ENCODE peak calls at places on chromosomes 5 and 9, in four cellular contexts. X is stomach, H is hepatocyte, O is neural progenitor cell. U is an unnamed sample. For H3K4me1 and H3K9me3, the result is how much of the 10 kb centered on the place peaks cover.

GRCh38 chr5:68265347-68265746 is 49.8 kb downstream of the PIK3R1 start:
- DNase-seq in H (no peak), O (no peak), X (no peak), U (no peak)

GRCh38 chr5:100780376-100780870 is 122.7 kb downstream of the ST8SIA4 start:
- DNase-seq in H (no peak), X (no peak), O (no peak), U (no peak)

GRCh38 chr9:38687389-38687842 is 32.5 kb downstream of the FAM240B start:
- DNase-seq in X (peak), H (peak), O (no peak), U (no peak)

GRCh38 chr5:142777108-142777507 is 6.9 kb downstream of the ARHGAP26 start:
- DNase-seq in O (no peak), H (no peak), X (no peak), U (no peak)

GRCh38 chr9:19998153-19998552 is 209.3 kb upstream of the SLC24A2 start:
- DNase-seq in H (no peak), X (no peak), O (no peak), U (peak)

GRCh38 chr9:3434594-3434993 is 91.2 kb downstream of the RFX3 start:
- DNase-seq in X (no peak), O (no peak), H (peak), U (no peak)

GRCh38 chr9:123678038-123678877 is 251.7 kb downstream of the DENND1A start:
- DNase-seq in H (peak), O (no peak), X (peak), U (peak)

GRCh38 chr9:113564804-113565237 is 101.3 kb downstream of the RGS3 start:
- DNase-seq in O (peak), X (peak), H (peak), U (peak)

GRCh38 chr9:85741875-85742629 is at the start of gene AGTPBP1:
- DNase-seq in H (peak), X (peak), O (peak), U (peak)

GRCh38 chr9:116697341-116697740 is 10.2 kb downstream of the TRIM32 start:
- DNase-seq in X (no peak), H (no peak), O (no peak), U (no peak)

GRCh38 chr5:82676663-82677062 is 398.5 kb upstream of the RPS23 start:
- DNase-seq in X (no peak), O (no peak), H (no peak), U (no peak)

GRCh38 chr5:107063511-107063910 is 607.2 kb downstream of the EFNA5 start:
- DNase-seq in O (no peak), H (no peak), X (no peak), U (no peak)

GRCh38 chr5:95838001-95838520 is 15.5 kb upstream of the GLRX start:
- DNase-seq in H (no peak), O (no peak), X (no peak), U (no peak)

GRCh38 chr9:129547063-129547462 is 73.8 kb downstream of the C9orf50 start:
- DNase-seq in H (no peak), O (no peak), X (no peak), U (no peak)

GRCh38 chr9:68747043-68747533 is 42.0 kb downstream of the PIP5K1B start:
- DNase-seq in H (peak), O (no peak), X (no peak), U (peak)

GRCh38 chr9:131589124-131589711 is 43.9 kb downstream of the PRRT1B start:
- DNase-seq in O (no peak), H (no peak), X (no peak), U (no peak)

GRCh38 chr9:110143969-110144545 is 63.9 kb downstream of the C9orf152 start:
- DNase-seq in H (no peak), O (no peak), X (no peak), U (peak)

GRCh38 chr9:71760901-71761300 is 7.4 kb downstream of the CEMIP2 start:
- DNase-seq in H (no peak), O (peak), X (no peak), U (peak)

GRCh38 chr5:95327211-95327610 is 42.3 kb upstream of the MCTP1 start:
- DNase-seq in X (no peak), O (no peak), H (no peak), U (no peak)

GRCh38 chr9:34577635-34578240 is 11.8 kb downstream of the CNTFR start:
- DNase-seq in X (no peak), H (peak), O (peak), U (no peak)

GRCh38 chr5:37792976-37793328 is 46.9 kb downstream of the GDNF start:
- DNase-seq in H (no peak), X (no peak), O (no peak), U (no peak)

GRCh38 chr5:174325441-174325840 is 279.9 kb downstream of the NSG2 start:
- DNase-seq in H (no peak), X (no peak), O (peak), U (no peak)

GRCh38 chr5:50751064-50751657 is 84.7 kb downstream of the PARP8 start:
- DNase-seq in O (peak), X (no peak), H (peak), U (peak)

GRCh38 chr5:60633336-60633735 is 66.6 kb downstream of the DEPDC1B start:
- DNase-seq in H (peak), X (no peak), O (no peak), U (no peak)

GRCh38 chr9:98432134-98432533 is 176.7 kb upstream of the TBC1D2 start:
- DNase-seq in X (no peak), H (no peak), O (no peak), U (no peak)

GRCh38 chr5:140561753-140562523 is 2.5 kb downstream of the APBB3 start:
- DNase-seq in O (no peak), X (no peak), H (no peak), U (no peak)

GRCh38 chr5:52603742-52604141 is 184.0 kb upstream of the ITGA1 start:
- DNase-seq in H (peak), X (no peak), O (no peak), U (no peak)

GRCh38 chr9:109110326-109111014 is 9.3 kb downstream of the TMEM245 start:
- DNase-seq in O (no peak), H (no peak), X (no peak), U (peak)
- H3K4me1 ChIP-seq in O (under half), H (under half), X (half or more), U (half or more)

GRCh38 chr5:131899686-131900085 is 45.8 kb downstream of the MEIKIN start:
- DNase-seq in H (no peak), O (no peak), X (no peak), U (no peak)
- H3K9me3 ChIP-seq in H (under half), O (under half), X (under half), U (under half)

DNA sequence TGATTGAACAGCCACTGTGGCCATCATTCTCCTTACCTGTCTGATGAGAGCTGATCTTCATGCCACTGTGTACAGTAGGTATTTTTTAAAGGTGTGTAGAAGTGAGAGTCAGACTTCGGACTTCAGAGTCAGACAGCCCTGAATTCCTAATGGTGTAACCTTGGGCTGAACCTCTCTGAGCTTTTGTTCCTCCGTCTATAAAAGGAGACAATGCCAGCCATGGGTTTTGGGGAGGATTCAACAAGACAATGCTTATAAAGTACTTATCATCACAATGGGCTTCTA is 18.7 kb downstream of the GSN start:
- DNase-seq in X (no peak), H (no peak), O (no peak), U (no peak)
- H3K4me3 ChIP-seq in X (no peak), H (no peak), O (peak), U (no peak)

GRCh38 chr9:79671558-79671957 is 99.8 kb downstream of the TLE4 start:
- DNase-seq in X (no peak), H (peak), O (no peak), U (no peak)
- H3K4me1 ChIP-seq in X (under half), H (under half), O (half or more), U (under half)

DNA sequence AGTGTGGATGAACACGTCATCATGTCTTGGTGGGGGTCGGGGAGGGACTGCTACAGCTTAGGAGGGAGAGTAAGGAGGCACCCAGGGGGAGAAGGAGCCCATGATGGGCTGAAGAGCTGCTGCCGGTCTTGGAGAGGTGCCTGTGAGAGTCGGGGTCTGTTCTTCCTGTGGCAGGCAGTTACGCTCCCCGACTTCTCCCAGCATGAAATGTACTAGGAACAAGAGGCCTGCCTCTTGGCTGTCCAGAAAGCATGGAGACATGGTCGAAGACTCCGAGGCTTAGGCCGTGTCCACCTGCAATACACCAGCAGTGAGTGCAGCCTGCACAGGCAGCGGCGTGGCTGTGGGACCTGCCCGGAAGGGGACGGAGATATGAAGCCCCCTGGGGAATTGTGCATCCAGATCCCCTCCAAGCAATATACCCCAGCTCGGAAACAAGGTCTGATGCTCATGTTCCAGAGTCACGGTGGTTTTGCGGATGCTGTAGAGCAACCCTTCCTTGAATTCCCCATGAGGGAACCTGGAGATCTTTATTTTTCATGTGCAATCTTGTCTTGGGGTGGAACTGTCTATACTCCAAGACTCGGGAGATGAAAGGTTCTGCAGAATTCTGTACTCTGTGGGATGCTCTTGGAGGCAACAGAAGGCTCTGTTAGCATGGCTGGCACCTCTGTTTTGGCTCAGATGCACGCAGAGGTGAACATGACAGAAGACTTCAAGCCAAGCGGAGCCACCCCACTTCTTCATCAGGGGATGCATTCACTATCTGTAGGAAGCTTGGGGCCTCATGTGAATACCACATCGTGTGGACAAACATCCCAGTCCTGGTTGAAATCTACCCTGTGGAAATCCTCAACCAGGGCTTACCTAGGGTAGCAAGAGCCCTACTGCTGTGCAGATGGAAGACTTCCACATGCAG is 374.9 kb upstream of the IRX4 start:
- DNase-seq in O (no peak), H (no peak), X (no peak), U (no peak)
- H3K9me3 ChIP-seq in O (under half), H (under half), X (under half), U (under half)

GRCh38 chr5:156328766-156329165 is 1.8 kb downstream of the SGCD start:
- DNase-seq in O (no peak), X (no peak), H (no peak), U (no peak)
- H3K4me3 ChIP-seq in O (no peak), X (no peak), H (no peak), U (no peak)

GRCh38 chr9:134346840-134347239 is 20.6 kb downstream of the RXRA start:
- DNase-seq in O (no peak), X (no peak), H (no peak), U (no peak)

GRCh38 chr9:134344821-134345310 is 18.6 kb downstream of the RXRA start:
- DNase-seq in O (no peak), H (no peak), X (no peak), U (no peak)

GRCh38 chr9:134346151-134346550 is 19.9 kb downstream of the RXRA start:
- DNase-seq in X (no peak), H (no peak), O (no peak), U (no peak)

GRCh38 chr9:134344068-134344820 is 18.0 kb downstream of the RXRA start:
- DNase-seq in X (no peak), H (no peak), O (no peak), U (no peak)

GRCh38 chr9:134345737-134346136 is 19.5 kb downstream of the RXRA start:
- DNase-seq in O (no peak), X (no peak), H (no peak), U (no peak)
- H3K4me1 ChIP-seq in O (under half), X (half or more), H (under half), U (under half)

DNA sequence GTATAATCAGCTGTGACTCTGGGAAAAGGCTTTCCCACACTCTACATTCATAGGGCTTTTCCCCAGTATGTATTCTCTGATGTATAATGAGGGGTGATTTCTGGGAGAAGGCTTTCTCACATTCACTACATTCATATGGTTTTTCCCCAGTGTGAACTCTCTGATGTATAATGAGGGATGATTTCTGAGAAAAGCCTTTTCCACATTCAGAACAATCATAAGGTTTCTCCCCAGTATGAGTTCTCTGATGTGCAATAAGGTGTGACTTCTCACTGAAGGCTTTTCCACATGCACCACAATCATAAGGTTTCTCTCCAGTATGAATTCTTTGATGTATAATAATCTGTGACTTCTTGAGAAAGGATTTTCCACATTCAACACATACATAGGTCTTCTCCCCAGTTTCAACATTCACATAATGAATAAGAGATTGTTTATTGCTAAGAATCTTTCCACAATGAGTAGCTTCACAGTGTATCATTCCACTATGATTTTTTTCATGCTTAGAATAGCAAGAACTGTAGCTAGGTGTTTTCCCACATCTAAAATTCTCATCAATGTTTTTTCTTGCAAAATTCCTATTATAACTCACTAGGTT is 26.7 kb upstream of the ZNF300 start:
- DNase-seq in X (no peak), H (no peak), O (no peak), U (peak)
- H3K9me3 ChIP-seq in X (half or more), H (under half), O (under half), U (under half)

U was measured in cardiac muscle cell.